ENCODE peak calls at places on chromosomes 11 and 22, in nine cellular contexts. Y is WERI-Rb-1, F is neural progenitor cell, W is glutamatergic neuron, X is fibroblast of pulmonary artery, I is colonic mucosa, Z is IMR-90, R is RWPE1, O is left lung. G is an unnamed sample.
A peak's percentile ranks its signal among the peaks of the same experiment; 100 is the strongest.

GRCh38 chr11:122189259-122189658 is 73.2 kb upstream of the BLID start:
- DNase-seq in Y (no peak), F (no peak), W (no peak), X (peak; percentile 97), I (no peak), Z (peak; percentile 98), R (peak; percentile 74), O (no peak), G (no peak)

GRCh38 chr11:111976614-111977140 is 39.5 kb downstream of the DIXDC1 start:
- DNase-seq in Y (no peak), F (no peak), W (peak; percentile 21), X (no peak), I (no peak), Z (no peak), R (peak; percentile 43), O (no peak), G (no peak)

GRCh38 chr11:8241373-8242112 is 22.1 kb downstream of the LMO1 start:
- DNase-seq in Y (no peak), F (peak; percentile 66), W (no peak), X (no peak), I (no peak), Z (no peak), R (no peak), O (no peak), G (no peak)

GRCh38 chr11:128628686-128629085 is 41.3 kb upstream of the ETS1 start:
- DNase-seq in Y (no peak), F (no peak), W (no peak), X (no peak), I (no peak), Z (no peak), R (no peak), O (no peak), G (no peak)

GRCh38 chr11:46075168-46075567 is 46.1 kb downstream of the PHF21A start:
- DNase-seq in Y (no peak), F (no peak), W (no peak), X (peak; percentile 73), I (no peak), Z (peak; percentile 84), R (peak; percentile 65), O (no peak), G (no peak)

GRCh38 chr11:79060081-79060480 is 380.7 kb downstream of the TENM4 start:
- DNase-seq in Y (no peak), F (no peak), W (no peak), X (no peak), I (no peak), Z (no peak), R (no peak), O (no peak), G (no peak)

GRCh38 chr11:29171350-29171950 is 845.4 kb downstream of the KCNA4 start:
- DNase-seq in Y (no peak), F (no peak), W (no peak), X (no peak), I (no peak), Z (peak; percentile 37), R (no peak), O (no peak), G (no peak)

GRCh38 chr11:48001438-48002021 is 21.2 kb downstream of the PTPRJ start:
- DNase-seq in Y (no peak), F (no peak), W (no peak), X (peak; percentile 66), I (no peak), Z (peak; percentile 94), R (no peak), O (no peak), G (no peak)

GRCh38 chr11:73234403-73235181 is 16.5 kb downstream of the P2RY2 start:
- DNase-seq in Y (no peak), F (no peak), W (peak; percentile 8), X (no peak), I (no peak), Z (no peak), R (no peak), O (peak; percentile 78), G (no peak)

GRCh38 chr11:69435161-69435990 is 46.1 kb upstream of the LINC01488 start:
- DNase-seq in Y (no peak), F (peak; percentile 82), W (no peak), X (no peak), I (no peak), Z (no peak), R (no peak), O (no peak), G (no peak)

GRCh38 chr22:37823134-37823985 is at the start of gene GALR3:
- DNase-seq in Y (no peak), F (no peak), W (no peak), X (no peak), I (no peak), Z (no peak), R (no peak), O (peak; percentile 49), G (no peak)

DNA sequence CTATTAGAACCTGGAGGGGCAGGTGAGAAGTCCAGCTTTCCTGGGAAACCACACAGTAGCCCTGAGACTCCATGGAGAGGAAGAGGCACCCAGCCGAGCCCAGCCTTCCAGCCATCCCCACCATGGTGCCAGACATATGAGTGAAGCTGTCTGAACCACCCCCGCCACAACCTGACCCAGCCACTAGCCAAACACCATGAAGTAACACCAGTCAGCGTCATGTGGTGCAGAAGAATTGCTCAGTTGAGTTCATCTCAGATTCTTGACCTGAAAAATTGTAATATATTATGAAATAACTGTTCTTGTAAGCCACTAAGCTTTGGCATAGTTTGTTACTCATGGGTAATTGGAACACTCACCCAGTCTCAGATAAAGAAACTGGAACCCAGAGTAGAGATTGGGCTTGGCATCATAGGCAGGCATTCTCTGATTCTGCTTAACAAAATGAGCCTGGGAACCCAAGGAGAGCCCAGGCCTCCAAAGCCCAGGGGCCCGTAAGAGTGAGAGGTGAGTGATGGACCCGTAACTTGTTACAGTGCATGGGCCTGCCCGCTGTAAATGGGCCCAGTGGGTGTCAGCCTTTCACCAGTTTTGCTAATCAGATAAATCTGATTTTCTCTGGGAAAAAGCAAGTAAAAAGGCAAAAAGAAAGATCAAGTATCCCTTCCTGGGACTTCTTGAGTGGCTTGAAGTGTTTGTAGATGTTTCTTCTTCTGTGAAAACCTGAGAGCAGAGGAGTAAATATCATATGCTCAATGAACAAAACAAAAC is 305.5 kb downstream of the DDX10 start:
- DNase-seq in Y (no peak), F (no peak), W (no peak), X (peak; percentile 37), I (no peak), Z (no peak), R (no peak), O (no peak), G (no peak)
- TF ChIP-seq CTCF in Y (no peak), F (peak; percentile 21), W (no peak), X (no peak), I (no peak), Z (no peak), R (no peak), O (no peak), G (no peak)

GRCh38 chr22:42297778-42298177 is 27.3 kb upstream of the TCF20 start:
- DNase-seq in Y (no peak), F (no peak), W (no peak), X (no peak), I (no peak), Z (no peak), R (no peak), O (no peak), G (no peak)

GRCh38 chr22:42294034-42294985 is 23.9 kb upstream of the TCF20 start:
- DNase-seq in Y (no peak), F (peak; percentile 93), W (no peak), X (peak; percentile 67), I (peak; percentile 77), Z (peak; percentile 41), R (peak; percentile 45), O (no peak), G (no peak)

GRCh38 chr22:42298746-42299145 is 28.3 kb upstream of the TCF20 start:
- DNase-seq in Y (no peak), F (no peak), W (no peak), X (no peak), I (no peak), Z (no peak), R (no peak), O (no peak), G (no peak)

GRCh38 chr22:42296883-42297282 is 26.4 kb upstream of the TCF20 start:
- DNase-seq in Y (no peak), F (no peak), W (no peak), X (no peak), I (no peak), Z (no peak), R (no peak), O (no peak), G (no peak)

DNA sequence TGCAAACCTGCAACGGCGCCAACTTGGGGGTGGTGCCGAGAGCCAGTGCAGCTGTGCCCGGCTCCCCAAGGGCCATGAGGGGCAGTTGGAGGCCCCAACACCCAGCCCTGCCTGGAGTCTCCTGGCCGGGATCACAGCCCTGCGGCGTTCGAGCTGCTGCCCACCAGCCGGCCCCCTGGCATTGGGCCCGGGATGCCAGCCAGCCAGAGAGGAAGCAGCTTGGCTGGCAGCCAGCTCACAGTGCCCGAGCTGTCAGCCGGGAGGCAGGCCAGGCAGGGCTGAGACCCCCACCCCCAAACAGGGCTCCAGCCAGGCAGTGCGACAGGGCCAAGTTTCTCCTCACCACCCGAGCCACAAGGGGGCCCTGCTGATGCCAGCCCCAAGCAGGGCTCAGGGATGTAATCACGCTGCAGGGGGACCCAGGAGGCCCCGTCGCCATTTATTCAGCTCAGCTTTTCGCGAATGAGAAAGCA is 26.0 kb upstream of the TCF20 start:
- DNase-seq in Y (no peak), F (no peak), W (no peak), X (no peak), I (no peak), Z (no peak), R (no peak), O (no peak), G (no peak)
- TF ChIP-seq CTCF in Y (peak; percentile 54), F (peak; percentile 42), W (no peak), X (no peak), I (no peak), Z (no peak), R (no peak), O (no peak), G (no peak)

DNA sequence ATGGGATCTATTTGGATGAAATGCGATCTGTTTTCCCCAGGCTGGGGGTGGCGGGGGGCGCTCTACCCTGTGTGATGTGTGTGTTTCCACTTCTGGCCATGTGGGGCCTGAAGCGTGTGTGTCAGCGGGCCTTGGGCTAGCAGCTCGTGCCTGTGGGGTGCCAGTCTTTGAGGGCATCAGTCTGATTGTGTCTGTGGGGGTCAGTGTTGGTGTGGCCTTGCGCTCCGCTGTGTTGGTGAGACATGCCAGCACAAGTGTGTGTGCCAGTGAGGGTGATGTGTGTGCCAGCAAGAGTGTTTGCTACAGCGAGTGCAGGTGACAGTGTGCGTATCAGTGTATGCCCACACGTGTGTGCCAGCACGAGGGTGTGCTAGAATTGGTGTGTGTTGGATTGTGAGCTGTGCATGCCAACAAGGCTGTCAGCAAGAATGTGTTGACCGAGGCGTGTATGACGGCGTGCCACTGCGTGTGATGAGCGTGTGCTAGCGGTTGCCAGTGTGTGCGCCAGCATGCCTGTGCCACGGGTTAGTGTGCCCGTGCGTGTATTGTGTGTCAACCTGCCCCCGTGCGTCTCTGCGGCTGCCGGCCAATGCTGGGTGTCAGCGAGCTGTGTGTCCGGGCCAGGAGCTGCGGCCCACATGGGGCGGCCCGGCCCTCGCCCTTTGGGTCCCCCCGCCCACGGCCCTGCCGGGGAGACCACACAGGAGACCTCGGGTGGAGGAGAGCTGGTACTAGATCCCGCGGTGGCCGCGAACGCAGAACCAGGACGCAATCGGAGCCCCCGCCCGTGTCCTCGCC is 519 bp downstream of the ARRB1 start:
- DNase-seq in Y (peak; percentile 57), F (peak; percentile 52), W (peak; percentile 38), X (no peak), I (peak; percentile 72), Z (peak; percentile 46), R (no peak), O (peak; percentile 88), G (peak; percentile 26)
- TF ChIP-seq CTCF in Y (peak; percentile 32), F (peak; percentile 24), W (no peak), X (peak; percentile 5), I (no peak), Z (peak; percentile 8), R (no peak), O (no peak), G (no peak)

GRCh38 chr22:30385913-30386312 is 1.3 kb downstream of the RNF215 start:
- DNase-seq in Y (no peak), F (no peak), W (no peak), X (no peak), I (no peak), Z (no peak), R (no peak), O (no peak), G (no peak)
- TF ChIP-seq CTCF in Y (no peak), F (no peak), W (no peak), X (no peak), I (no peak), Z (no peak), R (no peak), O (no peak), G (no peak)